ENCODE peak calls at places on chromosomes 16 and 17, in six cellular contexts. D is epithelial cell of esophagus, O is cardiac muscle cell, F is A673, Z is WTC11, K is hepatocyte. I is an unnamed sample.

GRCh38 chr16:8229011-8229520 is 361.2 kb downstream of the TMEM114 start:
- DNase-seq in Z (no peak), O (no peak), F (no peak), K (no peak), D (no peak), I (no peak)

GRCh38 chr17:52140601-52141000 is 17.9 kb downstream of the CA10 start:
- DNase-seq in F (no peak), D (no peak), Z (no peak), O (no peak), K (no peak), I (no peak)

GRCh38 chr17:79252886-79253285 is 178.3 kb downstream of the ENGASE start:
- DNase-seq in K (no peak), O (no peak), Z (no peak), D (no peak), F (no peak), I (no peak)

GRCh38 chr16:89002851-89003830 is 26.1 kb upstream of the CBFA2T3 start:
- DNase-seq in O (no peak), F (peak), D (no peak), K (no peak), Z (no peak), I (no peak)

GRCh38 chr17:10055251-10055975 is 143.0 kb downstream of the GAS7 start:
- DNase-seq in Z (no peak), D (no peak), O (no peak), F (no peak), K (no peak), I (no peak)

GRCh38 chr16:11316331-11317015 is 28.8 kb upstream of the RMI2 start:
- DNase-seq in K (no peak), D (no peak), F (no peak), O (no peak), Z (peak), I (no peak)

GRCh38 chr17:251531-251930 is 70.1 kb upstream of the DOC2B start:
- DNase-seq in K (no peak), F (no peak), O (no peak), Z (peak), D (no peak), I (peak)

GRCh38 chr17:51528116-51528515 is 267.8 kb downstream of the UTP18 start:
- DNase-seq in Z (no peak), K (no peak), F (no peak), O (no peak), D (no peak), I (no peak)

GRCh38 chr17:76560877-76561221 is 21.0 kb downstream of the PRCD start:
- DNase-seq in K (no peak), O (no peak), Z (no peak), D (no peak), F (no peak), I (no peak)

GRCh38 chr17:42670199-42670924 is 6.4 kb downstream of the PLEKHH3 start:
- DNase-seq in O (no peak), Z (peak), F (no peak), D (no peak), K (no peak), I (peak)

GRCh38 chr16:14609716-14610115 is 20.3 kb downstream of the PARN start:
- DNase-seq in F (no peak), Z (no peak), O (no peak), K (no peak), D (no peak), I (no peak)

GRCh38 chr17:45147102-45147580 is 1.1 kb upstream of the HEXIM1 start:
- DNase-seq in Z (no peak), K (peak), F (peak), O (peak), D (peak), I (peak)

GRCh38 chr17:40551874-40552768 is 13.2 kb downstream of the CCR7 start:
- DNase-seq in O (no peak), K (no peak), F (no peak), D (no peak), Z (peak), I (no peak)
- TF ChIP-seq CTCF in O (no peak), K (no peak), F (no peak), D (no peak), Z (no peak), I (no peak)

GRCh38 chr16:17194190-17194780 is 276.5 kb downstream of the XYLT1 start:
- DNase-seq in F (peak), D (no peak), O (peak), K (peak), Z (peak), I (peak)
- TF ChIP-seq CTCF in F (peak), D (no peak), O (peak), K (peak), Z (peak), I (peak)

GRCh38 chr17:39670746-39671145 is 2.5 kb downstream of the PNMT start:
- DNase-seq in D (no peak), Z (no peak), K (no peak), O (no peak), F (no peak), I (no peak)

GRCh38 chr17:39673335-39674081 is 5.3 kb downstream of the PNMT start:
- DNase-seq in F (no peak), K (no peak), O (no peak), Z (no peak), D (no peak), I (no peak)

GRCh38 chr17:39674179-39674578 is 5.9 kb downstream of the PNMT start:
- DNase-seq in O (no peak), K (no peak), D (no peak), Z (no peak), F (no peak), I (no peak)

GRCh38 chr17:39671651-39672521 is 3.6 kb downstream of the PNMT start:
- DNase-seq in O (peak), D (peak), Z (peak), K (peak), F (no peak), I (no peak)

DNA sequence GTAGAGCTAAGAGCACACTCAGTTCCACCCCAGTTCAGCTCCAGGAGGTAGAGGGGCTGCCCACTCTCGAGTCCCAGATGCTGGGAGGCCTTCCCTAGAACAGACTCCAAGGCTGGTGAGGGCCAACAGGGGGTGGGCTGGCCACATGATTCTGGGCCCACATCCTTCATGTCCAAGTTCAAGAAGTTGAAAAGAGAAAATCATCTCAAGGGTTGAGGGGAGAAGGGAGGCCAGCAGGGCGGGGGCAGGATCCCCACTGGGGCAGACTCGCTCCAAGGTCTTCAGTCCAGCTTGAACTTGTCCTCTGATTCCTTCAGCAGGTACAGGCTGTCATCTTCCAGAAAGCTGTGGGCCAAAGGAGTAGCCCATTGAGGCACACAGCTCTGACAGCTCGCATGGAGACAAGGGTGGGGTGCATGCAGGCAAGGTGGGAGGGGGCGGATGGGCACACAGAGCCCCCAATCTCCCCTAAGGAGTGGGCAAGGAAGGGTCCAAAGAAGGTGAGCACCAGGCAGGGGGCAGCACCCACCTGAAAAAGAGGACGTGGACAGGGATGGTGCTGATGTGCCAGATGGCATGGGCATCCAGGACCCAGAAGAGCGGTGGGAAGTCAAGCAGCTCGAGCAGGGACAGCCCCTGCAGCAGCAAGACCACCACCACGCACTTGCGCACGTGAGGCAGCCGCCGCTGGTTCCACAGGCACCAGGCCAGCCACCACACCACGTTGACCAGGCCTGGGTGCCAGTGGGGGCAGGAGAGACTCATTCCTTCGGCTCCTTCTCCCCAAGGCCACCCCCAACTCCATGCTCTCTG is 4.5 kb downstream of the PNMT start:
- DNase-seq in Z (no peak), O (no peak), D (no peak), F (no peak), K (no peak), I (no peak)
- TF ChIP-seq CTCF in Z (peak), O (no peak), D (no peak), F (no peak), K (no peak), I (peak)

GRCh38 chr17:15233022-15233805 is 31.9 kb downstream of the PMP22 start:
- DNase-seq in D (peak), Z (peak), O (no peak), K (peak), F (no peak), I (no peak)
- TF ChIP-seq CTCF in D (peak), Z (no peak), O (peak), K (peak), F (peak), I (peak)

GRCh38 chr17:80511222-80512180 is 33.1 kb upstream of the RPTOR start:
- DNase-seq in O (peak), F (no peak), K (no peak), Z (peak), D (no peak), I (no peak)
- TF ChIP-seq CTCF in O (no peak), F (no peak), K (peak), Z (no peak), D (no peak), I (no peak)

GRCh38 chr16:85347213-85347591 is 234.9 kb upstream of the CIBAR2 start:
- DNase-seq in Z (peak), O (peak), F (peak), D (peak), K (peak), I (no peak)
- TF ChIP-seq CTCF in Z (peak), O (peak), F (peak), D (peak), K (peak), I (no peak)

GRCh38 chr16:48276102-48276501 is 28.8 kb upstream of the ABCC11 start:
- DNase-seq in O (no peak), F (no peak), Z (no peak), D (peak), K (peak), I (no peak)

GRCh38 chr16:48269011-48269410 is 21.7 kb upstream of the ABCC11 start:
- DNase-seq in Z (no peak), F (no peak), K (no peak), D (no peak), O (no peak), I (no peak)

GRCh38 chr16:48272837-48273421 is 25.6 kb upstream of the ABCC11 start:
- DNase-seq in F (no peak), K (no peak), D (no peak), Z (no peak), O (no peak), I (no peak)

GRCh38 chr16:48274476-48274875 is 27.1 kb upstream of the ABCC11 start:
- DNase-seq in F (no peak), Z (no peak), D (no peak), O (no peak), K (no peak), I (no peak)

GRCh38 chr16:48271728-48272127 is 24.4 kb upstream of the ABCC11 start:
- DNase-seq in Z (no peak), O (no peak), K (no peak), F (no peak), D (no peak), I (no peak)
- TF ChIP-seq CTCF in Z (no peak), O (peak), K (peak), F (no peak), D (no peak), I (no peak)

I was measured in CD14-positive monocyte.